ENCODE peak calls at places on chromosomes 3 and 15, in seven cellular contexts. One of them, this sample, is unnamed.

GRCh38 chr3:195556390-195556789 is 13.3 kb upstream of the PPP1R2 start:
- DNase-seq in HTR-8/SVneo: no peak
- DNase-seq in NCI-H446: no peak
- DNase-seq in pancreas: no peak
- DNase-seq in tibial nerve: no peak
- DNase-seq in NCI-H2029 treated with DMSO at 0.1 percent for 48 hours: no peak
- DNase-seq in GM19239: no peak
- DNase-seq in this sample: no peak

GRCh38 chr3:66803206-66803605 is 194.9 kb upstream of the KBTBD8 start:
- DNase-seq in tibial nerve: no peak
- DNase-seq in pancreas: no peak
- DNase-seq in GM19239: no peak
- DNase-seq in HTR-8/SVneo: no peak
- DNase-seq in NCI-H446: no peak
- DNase-seq in NCI-H2029 treated with DMSO at 0.1 percent for 48 hours: no peak
- DNase-seq in this sample: no peak

GRCh38 chr3:47613723-47614122 is 35.1 kb upstream of the CSPG5 start:
- DNase-seq in NCI-H2029 treated with DMSO at 0.1 percent for 48 hours: no peak
- DNase-seq in pancreas: peak
- DNase-seq in HTR-8/SVneo: no peak
- DNase-seq in GM19239: peak
- DNase-seq in tibial nerve: no peak
- DNase-seq in NCI-H446: no peak
- DNase-seq in this sample: no peak

GRCh38 chr15:98067339-98067738 is 106.8 kb downstream of the ARRDC4 start:
- DNase-seq in HTR-8/SVneo: peak
- DNase-seq in NCI-H2029 treated with DMSO at 0.1 percent for 48 hours: no peak
- DNase-seq in pancreas: no peak
- DNase-seq in GM19239: no peak
- DNase-seq in NCI-H446: no peak
- DNase-seq in tibial nerve: no peak
- DNase-seq in this sample: no peak

GRCh38 chr3:12716605-12717121 is 42.4 kb downstream of the TMEM40 start:
- DNase-seq in GM19239: no peak
- DNase-seq in tibial nerve: no peak
- DNase-seq in HTR-8/SVneo: no peak
- DNase-seq in pancreas: no peak
- DNase-seq in NCI-H2029 treated with DMSO at 0.1 percent for 48 hours: no peak
- DNase-seq in NCI-H446: no peak
- DNase-seq in this sample: no peak

GRCh38 chr3:101240719-101241118 is 79.7 kb downstream of the IMPG2 start:
- DNase-seq in NCI-H446: no peak
- DNase-seq in tibial nerve: no peak
- DNase-seq in NCI-H2029 treated with DMSO at 0.1 percent for 48 hours: no peak
- DNase-seq in HTR-8/SVneo: no peak
- DNase-seq in pancreas: no peak
- DNase-seq in GM19239: no peak
- DNase-seq in this sample: no peak

GRCh38 chr3:41740374-41740773 is 221.5 kb downstream of the ULK4 start:
- DNase-seq in NCI-H446: no peak
- DNase-seq in pancreas: no peak
- DNase-seq in tibial nerve: no peak
- DNase-seq in GM19239: no peak
- DNase-seq in HTR-8/SVneo: no peak
- DNase-seq in NCI-H2029 treated with DMSO at 0.1 percent for 48 hours: no peak
- DNase-seq in this sample: no peak

GRCh38 chr3:122668930-122669730 is 11.5 kb upstream of the PARP14 start:
- DNase-seq in GM19239: no peak
- DNase-seq in pancreas: no peak
- DNase-seq in HTR-8/SVneo: peak
- DNase-seq in NCI-H2029 treated with DMSO at 0.1 percent for 48 hours: no peak
- DNase-seq in NCI-H446: no peak
- DNase-seq in tibial nerve: no peak
- DNase-seq in this sample: no peak

GRCh38 chr15:88894819-88895767 is at the start of gene HAPLN3:
- DNase-seq in pancreas: no peak
- DNase-seq in HTR-8/SVneo: peak
- DNase-seq in NCI-H2029 treated with DMSO at 0.1 percent for 48 hours: no peak
- DNase-seq in tibial nerve: no peak
- DNase-seq in NCI-H446: no peak
- DNase-seq in GM19239: peak
- DNase-seq in this sample: no peak

GRCh38 chr15:86505951-86506350 is 426.3 kb downstream of the AGBL1 start:
- DNase-seq in HTR-8/SVneo: no peak
- DNase-seq in NCI-H446: no peak
- DNase-seq in NCI-H2029 treated with DMSO at 0.1 percent for 48 hours: no peak
- DNase-seq in tibial nerve: no peak
- DNase-seq in pancreas: no peak
- DNase-seq in GM19239: no peak
- DNase-seq in this sample: no peak

GRCh38 chr3:112779558-112780480 is 66.8 kb downstream of the CD200R1L start:
- DNase-seq in GM19239: no peak
- DNase-seq in pancreas: no peak
- DNase-seq in HTR-8/SVneo: no peak
- DNase-seq in NCI-H446: no peak
- DNase-seq in tibial nerve: no peak
- DNase-seq in NCI-H2029 treated with DMSO at 0.1 percent for 48 hours: no peak
- DNase-seq in this sample: no peak

GRCh38 chr15:48063411-48063985 is 57.3 kb upstream of the SLC24A5 start:
- DNase-seq in tibial nerve: no peak
- DNase-seq in pancreas: no peak
- DNase-seq in HTR-8/SVneo: no peak
- DNase-seq in GM19239: no peak
- DNase-seq in NCI-H2029 treated with DMSO at 0.1 percent for 48 hours: no peak
- DNase-seq in NCI-H446: no peak
- DNase-seq in this sample: no peak

GRCh38 chr3:117790256-117790987 is 1080.8 kb downstream of the TUSC7 start:
- DNase-seq in NCI-H446: no peak
- DNase-seq in NCI-H2029 treated with DMSO at 0.1 percent for 48 hours: no peak
- DNase-seq in pancreas: no peak
- DNase-seq in HTR-8/SVneo: no peak
- DNase-seq in tibial nerve: no peak
- DNase-seq in GM19239: no peak
- DNase-seq in this sample: no peak

GRCh38 chr3:15327941-15328340 is 4.4 kb downstream of the SH3BP5 start:
- DNase-seq in pancreas: no peak
- DNase-seq in GM19239: no peak
- DNase-seq in NCI-H446: no peak
- DNase-seq in NCI-H2029 treated with DMSO at 0.1 percent for 48 hours: peak
- DNase-seq in tibial nerve: no peak
- DNase-seq in HTR-8/SVneo: no peak
- DNase-seq in this sample: no peak

GRCh38 chr3:37272743-37273142 is 98.4 kb upstream of the LRRFIP2 start:
- DNase-seq in GM19239: no peak
- DNase-seq in NCI-H446: no peak
- DNase-seq in HTR-8/SVneo: no peak
- DNase-seq in NCI-H2029 treated with DMSO at 0.1 percent for 48 hours: no peak
- DNase-seq in tibial nerve: no peak
- DNase-seq in pancreas: no peak
- DNase-seq in this sample: no peak

GRCh38 chr3:118932822-118933558 is 101.7 kb downstream of the IGSF11 start:
- DNase-seq in GM19239: no peak
- DNase-seq in pancreas: no peak
- DNase-seq in tibial nerve: no peak
- DNase-seq in NCI-H2029 treated with DMSO at 0.1 percent for 48 hours: no peak
- DNase-seq in HTR-8/SVneo: no peak
- DNase-seq in NCI-H446: peak
- DNase-seq in this sample: no peak

GRCh38 chr3:193783166-193783896 is 190.3 kb downstream of the OPA1 start:
- DNase-seq in pancreas: no peak
- DNase-seq in HTR-8/SVneo: no peak
- DNase-seq in GM19239: no peak
- DNase-seq in NCI-H446: no peak
- DNase-seq in NCI-H2029 treated with DMSO at 0.1 percent for 48 hours: no peak
- DNase-seq in tibial nerve: no peak
- DNase-seq in this sample: no peak

This sample was measured in CMK.